ENCODE peak calls at places on chromosomes 6 and 20, in six cellular contexts. K is uterus, Z is Caco-2, U is heart right ventricle, V is adrenal gland, X is ovary. J is an unnamed sample.

GRCh38 chr20:56604690-56605089 is 24.4 kb upstream of the TFAP2C start:
- DNase-seq in K (no peak), Z (no peak), V (no peak), U (no peak), X (no peak), J (no peak)

GRCh38 chr6:162733489-162733888 is 5.7 kb downstream of the PACRG start:
- DNase-seq in X (no peak), Z (no peak), U (no peak), V (no peak), K (no peak), J (no peak)

GRCh38 chr6:159467473-159468041 is 225.5 kb downstream of the SOD2 start:
- DNase-seq in K (no peak), U (no peak), X (no peak), V (no peak), Z (no peak), J (no peak)

GRCh38 chr6:128919831-128920230 is 36.9 kb downstream of the LAMA2 start:
- DNase-seq in U (no peak), X (no peak), V (no peak), K (no peak), Z (no peak), J (no peak)

GRCh38 chr20:9506337-9506821 is 8.0 kb upstream of the LAMP5 start:
- DNase-seq in Z (no peak), X (no peak), V (no peak), U (peak; percentile 17), K (no peak), J (no peak)

GRCh38 chr6:14129572-14129971 is 12.0 kb downstream of the CD83 start:
- DNase-seq in V (peak; percentile 79), Z (peak; percentile 52), K (peak; percentile 44), X (peak; percentile 56), U (peak; percentile 20), J (peak; percentile 38)

GRCh38 chr6:135323202-135323668 is 142.1 kb downstream of the MYB start:
- DNase-seq in U (no peak), X (no peak), V (no peak), K (no peak), Z (no peak), J (no peak)

GRCh38 chr20:7650481-7650880 is 289.8 kb downstream of the HAO1 start:
- DNase-seq in U (no peak), X (no peak), V (no peak), K (no peak), Z (no peak), J (no peak)

GRCh38 chr6:52102330-52102932 is 15.0 kb upstream of the PKHD1 start:
- DNase-seq in U (no peak), X (no peak), V (no peak), K (no peak), Z (peak; percentile 39), J (no peak)

GRCh38 chr20:64176548-64177419 is 12.5 kb downstream of the MYT1 start:
- DNase-seq in U (no peak), Z (no peak), X (no peak), K (no peak), V (no peak), J (peak; percentile 27)

GRCh38 chr6:111030008-111031006 is 48.5 kb downstream of the RPF2 start:
- DNase-seq in U (peak; percentile 49), K (no peak), Z (peak; percentile 42), V (no peak), X (no peak), J (peak; percentile 62)

GRCh38 chr20:47360489-47361267 is 4.2 kb upstream of the ZMYND8 start:
- DNase-seq in K (peak; percentile 85), Z (peak; percentile 86), V (peak; percentile 98), U (peak; percentile 91), X (peak; percentile 91), J (peak; percentile 92)

GRCh38 chr6:139708342-139709199 is 334.1 kb upstream of the CITED2 start:
- DNase-seq in U (no peak), V (peak; percentile 83), X (no peak), Z (peak; percentile 76), K (no peak), J (no peak)

GRCh38 chr6:28953039-28953872 is 29.5 kb upstream of the TRIM27 start:
- DNase-seq in K (peak; percentile 24), X (no peak), Z (peak; percentile 65), V (peak; percentile 69), U (no peak), J (no peak)

GRCh38 chr20:41009960-41010359 is 18.7 kb upstream of the TOP1 start:
- DNase-seq in V (no peak), X (no peak), K (no peak), U (no peak), Z (peak; percentile 80), J (no peak)

GRCh38 chr6:24855389-24856245 is 56.9 kb upstream of the ARMH2 start:
- DNase-seq in X (peak; percentile 31), K (peak; percentile 72), V (peak; percentile 85), Z (peak; percentile 50), U (peak; percentile 21), J (peak; percentile 19)

GRCh38 chr6:21808551-21809181 is 215.1 kb downstream of the SOX4 start:
- DNase-seq in U (peak; percentile 17), K (peak; percentile 59), X (peak; percentile 76), V (peak; percentile 54), Z (peak; percentile 69), J (no peak)

GRCh38 chr20:37856932-37857660 is 45.8 kb upstream of the VSTM2L start:
- DNase-seq in U (no peak), Z (no peak), X (no peak), K (no peak), V (no peak), J (no peak)

GRCh38 chr6:6749791-6750434 is 161.4 kb downstream of the LY86 start:
- DNase-seq in Z (no peak), V (peak; percentile 94), K (peak; percentile 82), U (peak; percentile 42), X (peak; percentile 83), J (peak; percentile 44)

GRCh38 chr6:114762145-114762544 is 419.3 kb upstream of the HS3ST5 start:
- DNase-seq in K (no peak), U (no peak), X (no peak), Z (no peak), V (no peak), J (no peak)

GRCh38 chr6:84059082-84059481 is 25.5 kb downstream of the MRAP2 start:
- DNase-seq in X (no peak), K (no peak), U (no peak), V (no peak), Z (no peak), J (no peak)

GRCh38 chr6:152863618-152864326 is 113.2 kb downstream of the VIP start:
- DNase-seq in U (no peak), K (peak; percentile 52), V (peak; percentile 86), Z (peak; percentile 44), X (peak; percentile 62), J (peak; percentile 16)

GRCh38 chr6:36721369-36722140 is 23.9 kb downstream of the RAB44 start:
- DNase-seq in X (no peak), V (no peak), Z (no peak), U (no peak), K (no peak), J (no peak)

GRCh38 chr6:36719126-36719525 is 21.5 kb downstream of the RAB44 start:
- DNase-seq in X (no peak), K (no peak), V (no peak), U (no peak), Z (peak; percentile 9), J (no peak)

GRCh38 chr6:36718560-36718959 is 20.9 kb downstream of the RAB44 start:
- DNase-seq in Z (peak; percentile 2), V (no peak), U (no peak), X (no peak), K (no peak), J (no peak)

GRCh38 chr6:36722365-36722764 is 24.7 kb downstream of the RAB44 start:
- DNase-seq in U (no peak), Z (no peak), V (no peak), K (no peak), X (no peak), J (no peak)

DNA sequence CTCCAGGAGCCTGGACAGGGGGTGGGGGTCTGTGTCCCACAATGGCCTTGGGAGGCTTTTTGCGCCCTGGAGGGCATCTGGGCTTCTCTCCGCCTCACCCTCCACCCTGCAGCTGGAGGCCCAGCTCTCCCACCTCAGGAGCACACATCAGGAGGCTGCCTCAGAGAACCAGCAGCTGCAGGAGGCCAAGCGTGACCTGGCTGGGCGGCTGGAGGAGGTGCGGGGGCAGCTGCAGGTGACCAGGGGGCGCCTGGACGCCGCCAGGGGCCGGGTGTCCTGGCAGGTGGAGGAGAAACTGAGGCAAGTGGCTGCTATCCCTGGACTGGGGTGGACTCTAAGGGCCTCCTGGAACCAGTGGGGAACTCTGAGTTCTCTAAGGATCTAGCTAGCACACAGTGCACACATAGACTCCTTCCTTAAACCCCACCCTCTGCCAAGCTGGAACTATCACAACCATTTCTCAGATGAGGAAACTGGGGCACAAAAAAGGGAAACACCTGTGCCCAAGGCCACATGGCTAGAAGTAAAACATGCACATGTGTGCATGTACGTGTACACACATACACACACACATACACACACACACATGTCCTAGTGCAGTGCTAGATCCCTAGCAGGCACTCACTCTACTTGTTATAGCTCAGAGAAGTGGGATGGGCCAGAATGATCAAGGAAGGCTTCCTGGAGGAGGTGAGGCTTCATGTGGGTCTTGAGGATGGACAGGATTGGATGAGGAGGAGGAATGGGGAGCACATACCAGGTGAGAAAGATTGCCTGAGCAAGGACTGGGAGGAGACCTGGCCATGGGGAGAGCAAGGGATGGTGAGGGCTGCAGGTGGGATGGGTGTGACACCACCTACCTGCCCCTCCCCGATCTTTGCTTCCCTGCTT is 22.9 kb downstream of the RAB44 start:
- DNase-seq in V (no peak), K (no peak), Z (no peak), X (no peak), U (no peak), J (no peak)
- TF ChIP-seq CTCF in V (no peak), K (no peak), Z (no peak), X (no peak), U (no peak), J (no peak)

DNA sequence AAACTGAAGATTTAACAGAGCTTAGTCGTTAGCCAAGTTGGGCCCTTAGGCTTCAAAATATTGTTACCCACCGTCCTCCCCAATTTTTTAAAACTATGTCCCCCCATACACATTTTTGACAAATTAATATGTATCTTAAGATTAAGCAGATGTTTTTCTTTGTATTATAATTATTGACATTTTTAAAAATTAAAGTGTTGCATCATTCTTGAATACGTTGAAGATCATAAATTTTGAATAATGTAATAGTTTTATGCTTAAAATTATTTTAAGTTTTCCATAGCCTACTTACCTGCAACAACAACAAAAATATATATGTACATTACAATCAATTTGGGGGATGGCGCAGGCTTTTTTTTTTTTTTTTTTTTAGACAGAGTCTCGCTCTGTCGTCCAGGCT is 8.2 kb upstream of the PRSS16 start:
- DNase-seq in V (no peak), U (no peak), X (no peak), K (no peak), Z (no peak), J (no peak)
- H3K4me3 ChIP-seq in V (no peak overlapping the region), U (no peak overlapping the region), X (no peak overlapping the region), K (no peak overlapping the region), Z (no peak overlapping the region), J (no peak overlapping the region)

DNA sequence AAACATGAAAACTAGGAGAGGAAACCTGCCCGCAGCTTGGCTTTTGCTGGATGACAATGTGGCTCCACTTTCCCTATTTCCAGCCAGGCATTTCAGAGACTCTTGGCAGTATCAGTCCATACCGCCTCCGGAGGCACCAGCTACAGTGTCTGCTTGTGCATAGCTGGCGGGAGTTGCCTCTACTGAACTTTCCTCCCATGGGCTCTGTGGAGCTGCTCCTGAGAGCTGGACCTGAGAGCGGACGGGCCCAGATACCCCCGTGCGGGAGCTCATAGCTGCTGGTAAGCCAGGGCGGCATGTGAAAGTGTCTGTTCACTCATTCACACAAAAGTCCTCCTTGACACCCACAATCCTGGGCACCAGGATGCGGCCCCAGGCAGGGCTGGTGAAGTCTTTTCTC is 130.3 kb upstream of the PMEPA1 start:
- DNase-seq in K (no peak), V (no peak), X (no peak), U (no peak), Z (no peak), J (no peak)
- TF ChIP-seq CTCF in K (no peak), V (no peak), X (no peak), U (no peak), Z (no peak), J (no peak)

GRCh38 chr20:24045621-24046020 is 57.0 kb upstream of the GGTLC1 start:
- DNase-seq in K (no peak), U (no peak), V (no peak), Z (no peak), X (no peak), J (no peak)
- H3K4me3 ChIP-seq in K (no peak overlapping the region), U (no peak overlapping the region), V (no peak overlapping the region), Z (no peak overlapping the region), X (no peak overlapping the region), J (no peak overlapping the region)